ENCODE peak calls at places on chromosomes 13 and 19, in four cellular contexts. One of them, this sample, is unnamed.

GRCh38 chr19:19230505-19230904 is 18.7 kb downstream of the NCAN start:
- DNase-seq in lower leg skin: no peak
- DNase-seq in epithelial cell of esophagus: no peak
- DNase-seq in CD8-positive, alpha-beta T cell: no peak
- DNase-seq in this sample: no peak

GRCh38 chr13:111211789-111212516 is 96.8 kb downstream of the ARHGEF7 start:
- DNase-seq in epithelial cell of esophagus: no peak
- DNase-seq in lower leg skin: no peak
- DNase-seq in CD8-positive, alpha-beta T cell: no peak
- DNase-seq in this sample: no peak

GRCh38 chr19:9914315-9915207 is 21.8 kb downstream of the OLFM2 start:
- DNase-seq in CD8-positive, alpha-beta T cell: peak
- DNase-seq in epithelial cell of esophagus: peak
- DNase-seq in lower leg skin: peak
- DNase-seq in this sample: no peak

GRCh38 chr19:49854861-49855263 is 3.9 kb downstream of the PTOV1 start:
- DNase-seq in lower leg skin: peak
- DNase-seq in epithelial cell of esophagus: no peak
- DNase-seq in CD8-positive, alpha-beta T cell: no peak
- DNase-seq in this sample: no peak

GRCh38 chr13:23289917-23290357 is 109.2 kb downstream of the SGCG start:
- DNase-seq in lower leg skin: no peak
- DNase-seq in CD8-positive, alpha-beta T cell: no peak
- DNase-seq in epithelial cell of esophagus: peak
- DNase-seq in this sample: no peak

GRCh38 chr19:15418112-15418587 is 638 bp downstream of the AKAP8L start:
- DNase-seq in CD8-positive, alpha-beta T cell: no peak
- DNase-seq in lower leg skin: no peak
- DNase-seq in epithelial cell of esophagus: peak
- DNase-seq in this sample: no peak

GRCh38 chr19:1754651-1755466 is 1.6 kb downstream of the ONECUT3 start:
- DNase-seq in epithelial cell of esophagus: peak
- DNase-seq in lower leg skin: no peak
- DNase-seq in CD8-positive, alpha-beta T cell: no peak
- DNase-seq in this sample: no peak

GRCh38 chr13:52084971-52085370 is 43.9 kb downstream of the NEK5 start:
- DNase-seq in lower leg skin: no peak
- DNase-seq in CD8-positive, alpha-beta T cell: no peak
- DNase-seq in epithelial cell of esophagus: peak
- DNase-seq in this sample: no peak

GRCh38 chr19:54541712-54542111 is 31.9 kb upstream of the LILRA2 start:
- DNase-seq in lower leg skin: no peak
- DNase-seq in epithelial cell of esophagus: no peak
- DNase-seq in CD8-positive, alpha-beta T cell: no peak
- DNase-seq in this sample: no peak

GRCh38 chr19:17325881-17326594 is 8.6 kb downstream of the ANO8 start:
- DNase-seq in epithelial cell of esophagus: peak
- DNase-seq in lower leg skin: no peak
- DNase-seq in CD8-positive, alpha-beta T cell: no peak
- DNase-seq in this sample: no peak

GRCh38 chr13:49549289-49549688 is 36.1 kb downstream of the RCBTB1 start:
- DNase-seq in CD8-positive, alpha-beta T cell: no peak
- DNase-seq in epithelial cell of esophagus: no peak
- DNase-seq in lower leg skin: no peak
- DNase-seq in this sample: no peak

GRCh38 chr19:15091918-15092753 is 10.1 kb downstream of the OR1I1 start:
- DNase-seq in CD8-positive, alpha-beta T cell: peak
- DNase-seq in epithelial cell of esophagus: peak
- DNase-seq in lower leg skin: peak
- DNase-seq in this sample: peak

GRCh38 chr13:36778083-36778671 is 40.8 kb upstream of the RFXAP start:
- DNase-seq in lower leg skin: no peak
- DNase-seq in epithelial cell of esophagus: peak
- DNase-seq in CD8-positive, alpha-beta T cell: no peak
- DNase-seq in this sample: no peak

GRCh38 chr13:41561179-41561578 is 103.8 kb downstream of the RGCC start:
- DNase-seq in CD8-positive, alpha-beta T cell: no peak
- DNase-seq in epithelial cell of esophagus: no peak
- DNase-seq in lower leg skin: no peak
- DNase-seq in this sample: no peak

GRCh38 chr13:110524484-110525254 is 36.9 kb downstream of the RAB20 start:
- DNase-seq in CD8-positive, alpha-beta T cell: no peak
- DNase-seq in lower leg skin: no peak
- DNase-seq in epithelial cell of esophagus: peak
- DNase-seq in this sample: no peak

GRCh38 chr13:49938274-49938673 is 2.1 kb upstream of the SPRYD7 start:
- DNase-seq in epithelial cell of esophagus: no peak
- DNase-seq in lower leg skin: no peak
- DNase-seq in CD8-positive, alpha-beta T cell: no peak
- DNase-seq in this sample: no peak

GRCh38 chr19:15995536-15995935 is 46.7 kb downstream of the OR10H4 start:
- DNase-seq in lower leg skin: no peak
- DNase-seq in epithelial cell of esophagus: no peak
- DNase-seq in CD8-positive, alpha-beta T cell: no peak
- DNase-seq in this sample: no peak

GRCh38 chr13:44142911-44143665 is 230.5 kb upstream of the SERP2 start:
- DNase-seq in CD8-positive, alpha-beta T cell: no peak
- DNase-seq in epithelial cell of esophagus: peak
- DNase-seq in lower leg skin: no peak
- DNase-seq in this sample: no peak

GRCh38 chr19:17404015-17404414 is 1.4 kb downstream of the BST2 start:
- DNase-seq in epithelial cell of esophagus: no peak
- DNase-seq in lower leg skin: no peak
- DNase-seq in CD8-positive, alpha-beta T cell: no peak
- DNase-seq in this sample: no peak

GRCh38 chr19:7534531-7534980 is 961 bp upstream of the PNPLA6 start:
- DNase-seq in CD8-positive, alpha-beta T cell: peak
- DNase-seq in epithelial cell of esophagus: peak
- DNase-seq in lower leg skin: peak
- DNase-seq in this sample: no peak

GRCh38 chr13:107031691-107032090 is 463.8 kb upstream of the ARGLU1 start:
- DNase-seq in lower leg skin: no peak
- DNase-seq in CD8-positive, alpha-beta T cell: no peak
- DNase-seq in epithelial cell of esophagus: no peak
- DNase-seq in this sample: no peak

GRCh38 chr13:101552286-101552685 is 99.8 kb downstream of the ITGBL1 start:
- DNase-seq in lower leg skin: no peak
- DNase-seq in CD8-positive, alpha-beta T cell: no peak
- DNase-seq in epithelial cell of esophagus: no peak
- DNase-seq in this sample: no peak

GRCh38 chr13:32175307-32175706 is 139.9 kb downstream of the ZAR1L start:
- DNase-seq in lower leg skin: no peak
- DNase-seq in CD8-positive, alpha-beta T cell: no peak
- DNase-seq in epithelial cell of esophagus: no peak
- DNase-seq in this sample: no peak

GRCh38 chr19:45676851-45677263 is 8.8 kb downstream of the GIPR start:
- DNase-seq in epithelial cell of esophagus: no peak
- DNase-seq in CD8-positive, alpha-beta T cell: peak
- DNase-seq in lower leg skin: no peak
- DNase-seq in this sample: no peak

GRCh38 chr13:112940236-112940635 is 28.8 kb upstream of the MCF2L start:
- DNase-seq in CD8-positive, alpha-beta T cell: no peak
- DNase-seq in epithelial cell of esophagus: no peak
- DNase-seq in lower leg skin: no peak
- DNase-seq in this sample: no peak

GRCh38 chr13:97028441-97029299 is 34.4 kb upstream of the OXGR1 start:
- DNase-seq in CD8-positive, alpha-beta T cell: peak
- DNase-seq in lower leg skin: peak
- DNase-seq in epithelial cell of esophagus: peak
- DNase-seq in this sample: no peak

GRCh38 chr19:50053119-50053518 is 27.3 kb downstream of the ZNF473 start:
- DNase-seq in epithelial cell of esophagus: no peak
- DNase-seq in CD8-positive, alpha-beta T cell: no peak
- DNase-seq in lower leg skin: no peak
- DNase-seq in this sample: no peak

GRCh38 chr19:32343550-32344262 is 1.7 kb upstream of the ZNF507 start:
- DNase-seq in lower leg skin: no peak
- DNase-seq in CD8-positive, alpha-beta T cell: no peak
- DNase-seq in epithelial cell of esophagus: peak
- DNase-seq in this sample: no peak

GRCh38 chr19:2096543-2097329 is at the start of gene IZUMO4:
- DNase-seq in epithelial cell of esophagus: peak
- DNase-seq in lower leg skin: peak
- DNase-seq in CD8-positive, alpha-beta T cell: peak
- DNase-seq in this sample: no peak

GRCh38 chr13:47549219-47549752 is 451.8 kb downstream of the SUCLA2 start:
- DNase-seq in lower leg skin: no peak
- DNase-seq in CD8-positive, alpha-beta T cell: no peak
- DNase-seq in epithelial cell of esophagus: no peak
- DNase-seq in this sample: no peak

GRCh38 chr13:68895696-68896095 is 1211.9 kb upstream of the ATXN8OS start:
- DNase-seq in CD8-positive, alpha-beta T cell: no peak
- DNase-seq in epithelial cell of esophagus: peak
- DNase-seq in lower leg skin: no peak
- DNase-seq in this sample: no peak

GRCh38 chr13:34108396-34108795 is 290.4 kb downstream of the RFC3 start:
- DNase-seq in lower leg skin: no peak
- DNase-seq in epithelial cell of esophagus: no peak
- DNase-seq in CD8-positive, alpha-beta T cell: no peak
- DNase-seq in this sample: no peak

GRCh38 chr19:48999481-49000325 is 6.0 kb downstream of the RUVBL2 start:
- DNase-seq in epithelial cell of esophagus: peak
- DNase-seq in CD8-positive, alpha-beta T cell: peak
- DNase-seq in lower leg skin: peak
- DNase-seq in this sample: no peak

DNA sequence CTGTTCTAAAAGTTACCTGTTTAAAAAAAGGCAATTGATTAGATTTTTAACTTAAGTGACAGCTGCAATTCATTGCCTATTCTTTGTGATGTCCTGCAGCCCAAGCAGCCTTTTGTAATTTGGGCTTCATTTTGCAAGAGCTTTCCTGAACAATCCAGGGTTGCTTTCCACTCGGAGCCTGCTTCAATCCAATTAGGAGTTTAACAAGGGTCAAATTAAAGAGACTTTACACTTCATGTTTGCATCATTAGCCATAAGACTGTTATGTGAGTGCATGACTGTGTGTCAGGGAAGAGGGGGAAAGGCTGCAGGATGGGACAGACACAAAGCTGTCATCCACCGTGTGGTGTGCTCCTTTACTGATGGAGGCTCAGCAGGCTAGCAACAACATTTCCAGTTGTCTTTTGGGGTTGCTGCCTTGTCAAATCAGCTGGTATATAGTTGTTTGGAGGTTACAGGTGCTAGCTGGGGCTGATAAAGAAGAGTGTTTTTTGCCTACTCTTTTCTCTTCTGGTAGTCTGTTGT is 23.6 kb upstream of the MAB21L1 start:
- DNase-seq in CD8-positive, alpha-beta T cell: no peak
- DNase-seq in epithelial cell of esophagus: no peak
- DNase-seq in lower leg skin: no peak
- DNase-seq in this sample: no peak
- H3K4me3 ChIP-seq in CD8-positive, alpha-beta T cell: no peak
- H3K4me3 ChIP-seq in epithelial cell of esophagus: no peak
- H3K4me3 ChIP-seq in lower leg skin: no peak
- H3K4me3 ChIP-seq in this sample: no peak

DNA sequence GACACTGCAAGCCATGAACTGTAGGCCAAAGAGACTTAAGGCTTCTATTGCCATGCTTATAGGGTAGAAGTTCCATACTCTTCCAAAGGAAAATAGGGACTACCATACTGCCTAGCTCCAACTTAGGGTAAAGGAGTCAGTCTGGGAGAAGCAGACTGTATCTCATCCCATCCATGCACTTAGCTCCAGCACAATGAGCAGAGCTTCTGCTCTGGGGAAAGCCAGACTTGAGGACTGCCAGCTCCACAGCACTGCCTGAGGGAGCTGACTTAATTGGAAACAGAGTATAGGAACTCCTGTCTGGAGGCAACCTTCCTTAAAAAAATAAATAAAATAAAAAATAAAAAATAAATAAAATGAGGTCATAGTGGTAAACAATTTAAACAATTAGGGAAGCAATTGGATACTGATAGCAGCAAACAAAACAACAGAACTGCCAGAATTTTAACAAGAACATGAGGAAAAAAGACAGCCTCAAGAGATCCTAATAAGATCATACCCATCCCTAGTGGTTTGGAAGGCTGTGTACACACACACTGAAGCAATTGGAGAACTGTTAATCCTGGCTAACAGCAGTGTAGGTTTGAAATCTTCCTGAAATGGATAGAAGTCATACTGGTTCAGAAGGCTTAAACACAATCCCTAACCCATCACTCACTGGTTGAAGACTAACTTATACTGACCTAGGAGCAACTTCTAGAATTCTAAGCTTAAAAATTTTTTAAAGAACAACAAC is 550.1 kb downstream of the TBC1D4 start:
- DNase-seq in lower leg skin: no peak
- DNase-seq in CD8-positive, alpha-beta T cell: no peak
- DNase-seq in epithelial cell of esophagus: no peak
- DNase-seq in this sample: no peak
- H3K4me3 ChIP-seq in lower leg skin: no peak
- H3K4me3 ChIP-seq in CD8-positive, alpha-beta T cell: no peak
- H3K4me3 ChIP-seq in epithelial cell of esophagus: no peak
- H3K4me3 ChIP-seq in this sample: no peak

DNA sequence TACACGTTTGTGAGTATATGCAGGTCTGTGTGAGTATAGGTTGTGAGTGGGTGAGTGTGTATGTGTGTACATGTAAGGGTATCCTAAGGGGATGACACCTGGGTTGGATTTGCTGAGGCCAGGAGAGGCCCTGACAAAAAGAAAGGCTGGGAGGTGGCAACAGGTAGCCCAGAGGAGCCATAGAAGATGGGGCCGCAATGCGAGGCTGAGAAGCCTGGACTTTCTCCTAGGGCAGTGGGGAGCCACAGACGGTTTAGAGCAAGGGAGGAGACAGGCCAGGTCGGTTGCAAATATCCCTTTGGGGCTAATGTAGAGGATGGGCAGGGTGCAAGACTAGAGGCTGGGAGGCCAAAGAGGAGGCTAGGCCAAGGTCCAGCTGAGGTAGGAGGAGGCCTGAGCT is 54.3 kb downstream of the CELF5 start:
- DNase-seq in lower leg skin: no peak
- DNase-seq in epithelial cell of esophagus: no peak
- DNase-seq in CD8-positive, alpha-beta T cell: no peak
- DNase-seq in this sample: no peak
- H3K4me3 ChIP-seq in lower leg skin: no peak
- H3K4me3 ChIP-seq in epithelial cell of esophagus: no peak
- H3K4me3 ChIP-seq in CD8-positive, alpha-beta T cell: no peak
- H3K4me3 ChIP-seq in this sample: no peak

GRCh38 chr19:33388817-33389573 is 15.5 kb downstream of the CEBPG start:
- DNase-seq in CD8-positive, alpha-beta T cell: no peak
- DNase-seq in epithelial cell of esophagus: no peak
- DNase-seq in lower leg skin: no peak
- DNase-seq in this sample: no peak
- H3K4me3 ChIP-seq in CD8-positive, alpha-beta T cell: no peak
- H3K4me3 ChIP-seq in epithelial cell of esophagus: no peak
- H3K4me3 ChIP-seq in lower leg skin: no peak
- H3K4me3 ChIP-seq in this sample: no peak

DNA sequence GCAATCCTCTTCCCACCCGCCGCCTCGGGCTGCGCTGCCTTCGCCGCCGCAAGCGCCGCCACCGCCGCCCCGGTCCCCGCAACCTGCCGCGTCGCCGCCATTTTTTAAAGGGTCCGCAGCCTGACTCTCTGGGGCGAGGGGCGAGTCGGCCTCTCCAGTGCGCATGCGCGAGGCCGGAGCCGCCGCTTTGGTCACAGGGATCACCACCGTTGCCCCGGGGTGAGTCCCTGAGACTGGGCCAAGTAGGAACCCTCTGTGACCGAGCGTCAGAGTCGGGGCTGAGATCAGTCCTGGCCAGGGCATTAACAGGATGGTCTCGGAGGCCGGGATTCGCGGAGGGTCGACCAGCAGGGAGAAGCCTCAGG is 42.6 kb downstream of the ZNF146 start:
- DNase-seq in CD8-positive, alpha-beta T cell: no peak
- DNase-seq in epithelial cell of esophagus: no peak
- DNase-seq in lower leg skin: no peak
- DNase-seq in this sample: no peak
- H3K4me3 ChIP-seq in CD8-positive, alpha-beta T cell: no peak
- H3K4me3 ChIP-seq in epithelial cell of esophagus: peak
- H3K4me3 ChIP-seq in lower leg skin: peak
- H3K4me3 ChIP-seq in this sample: no peak